ENCODE peak calls at places on chromosomes 5 and 9, in seven cellular contexts. One of them, this sample, is unnamed.

GRCh38 chr5:69364414-69364813 is 4.9 kb downstream of the AK6 start:
- DNase-seq in NCI-H345: no peak
- DNase-seq in activated gamma-delta T cell treated with anti-CD3 and anti-CD28 coated beads, Interleukin-2, amount 50 U/mL, for 16 hours: no peak
- DNase-seq in psoas muscle: no peak
- DNase-seq in Calu3: no peak
- DNase-seq in EH: peak
- DNase-seq in sigmoid colon: no peak
- DNase-seq in this sample: no peak

GRCh38 chr5:138241688-138242547 is 28.8 kb upstream of the CDC23 start:
- DNase-seq in psoas muscle: peak
- DNase-seq in sigmoid colon: peak
- DNase-seq in Calu3: peak
- DNase-seq in EH: peak
- DNase-seq in NCI-H345: no peak
- DNase-seq in activated gamma-delta T cell treated with anti-CD3 and anti-CD28 coated beads, Interleukin-2, amount 50 U/mL, for 16 hours: no peak
- DNase-seq in this sample: no peak

GRCh38 chr9:120374817-120375216 is 205.2 kb downstream of the CDK5RAP2 start:
- DNase-seq in EH: no peak
- DNase-seq in activated gamma-delta T cell treated with anti-CD3 and anti-CD28 coated beads, Interleukin-2, amount 50 U/mL, for 16 hours: no peak
- DNase-seq in NCI-H345: no peak
- DNase-seq in sigmoid colon: peak
- DNase-seq in psoas muscle: no peak
- DNase-seq in Calu3: no peak
- DNase-seq in this sample: no peak

GRCh38 chr9:111691686-111692329 is 30.4 kb downstream of the GNG10 start:
- DNase-seq in Calu3: no peak
- DNase-seq in psoas muscle: no peak
- DNase-seq in EH: peak
- DNase-seq in NCI-H345: no peak
- DNase-seq in sigmoid colon: no peak
- DNase-seq in activated gamma-delta T cell treated with anti-CD3 and anti-CD28 coated beads, Interleukin-2, amount 50 U/mL, for 16 hours: no peak
- DNase-seq in this sample: no peak

GRCh38 chr9:97864396-97864795 is 11.4 kb downstream of the FOXE1 start:
- DNase-seq in EH: no peak
- DNase-seq in Calu3: no peak
- DNase-seq in activated gamma-delta T cell treated with anti-CD3 and anti-CD28 coated beads, Interleukin-2, amount 50 U/mL, for 16 hours: no peak
- DNase-seq in NCI-H345: no peak
- DNase-seq in sigmoid colon: no peak
- DNase-seq in psoas muscle: no peak
- DNase-seq in this sample: no peak

GRCh38 chr5:36875051-36875788 is 1.3 kb upstream of the NIPBL start:
- DNase-seq in NCI-H345: peak
- DNase-seq in Calu3: peak
- DNase-seq in psoas muscle: peak
- DNase-seq in EH: peak
- DNase-seq in sigmoid colon: peak
- DNase-seq in activated gamma-delta T cell treated with anti-CD3 and anti-CD28 coated beads, Interleukin-2, amount 50 U/mL, for 16 hours: peak
- DNase-seq in this sample: peak

GRCh38 chr9:26301659-26302058 is 590.9 kb downstream of the CAAP1 start:
- DNase-seq in psoas muscle: no peak
- DNase-seq in EH: no peak
- DNase-seq in NCI-H345: no peak
- DNase-seq in sigmoid colon: no peak
- DNase-seq in activated gamma-delta T cell treated with anti-CD3 and anti-CD28 coated beads, Interleukin-2, amount 50 U/mL, for 16 hours: no peak
- DNase-seq in Calu3: no peak
- DNase-seq in this sample: no peak

GRCh38 chr5:65334077-65334476 is 147.6 kb downstream of the ADAMTS6 start:
- DNase-seq in psoas muscle: no peak
- DNase-seq in NCI-H345: peak
- DNase-seq in sigmoid colon: no peak
- DNase-seq in Calu3: peak
- DNase-seq in activated gamma-delta T cell treated with anti-CD3 and anti-CD28 coated beads, Interleukin-2, amount 50 U/mL, for 16 hours: no peak
- DNase-seq in EH: no peak
- DNase-seq in this sample: no peak

GRCh38 chr9:135001526-135001925 is 83.8 kb upstream of the FCN1 start:
- DNase-seq in sigmoid colon: no peak
- DNase-seq in psoas muscle: no peak
- DNase-seq in NCI-H345: no peak
- DNase-seq in activated gamma-delta T cell treated with anti-CD3 and anti-CD28 coated beads, Interleukin-2, amount 50 U/mL, for 16 hours: no peak
- DNase-seq in Calu3: no peak
- DNase-seq in EH: no peak
- DNase-seq in this sample: no peak

GRCh38 chr5:1686066-1686802 is 113.4 kb downstream of the MRPL36 start:
- DNase-seq in activated gamma-delta T cell treated with anti-CD3 and anti-CD28 coated beads, Interleukin-2, amount 50 U/mL, for 16 hours: no peak
- DNase-seq in Calu3: no peak
- DNase-seq in sigmoid colon: no peak
- DNase-seq in psoas muscle: no peak
- DNase-seq in NCI-H345: no peak
- DNase-seq in EH: no peak
- DNase-seq in this sample: no peak

GRCh38 chr5:132385321-132386105 is 16.0 kb downstream of the SLC22A5 start:
- DNase-seq in NCI-H345: no peak
- DNase-seq in sigmoid colon: no peak
- DNase-seq in Calu3: peak
- DNase-seq in psoas muscle: no peak
- DNase-seq in EH: peak
- DNase-seq in activated gamma-delta T cell treated with anti-CD3 and anti-CD28 coated beads, Interleukin-2, amount 50 U/mL, for 16 hours: peak
- DNase-seq in this sample: no peak

This sample was measured in sciatic nerve.